ENCODE peak calls at places on chromosomes 16 and 17, in seven cellular contexts. Y is upper lobe of left lung, B is GM20000, C is hepatocyte, U is IMR-90, W is breast epithelium, N is PC-9. K is an unnamed sample.

GRCh38 chr16:27463741-27464662 is 62.0 kb downstream of the IL21R start:
- DNase-seq in Y (no peak), B (no peak), C (no peak), U (no peak), W (no peak), N (no peak), K (no peak)

GRCh38 chr16:84759061-84759460 is 59.3 kb downstream of the USP10 start:
- DNase-seq in Y (no peak), B (no peak), C (no peak), U (peak), W (no peak), N (no peak), K (no peak)

GRCh38 chr17:80918731-80919130 is 72.9 kb upstream of the CHMP6 start:
- DNase-seq in Y (peak), B (no peak), C (no peak), U (no peak), W (no peak), N (no peak), K (peak)

GRCh38 chr17:80822021-80822699 is 169.5 kb upstream of the CHMP6 start:
- DNase-seq in Y (no peak), B (no peak), C (no peak), U (no peak), W (no peak), N (no peak), K (peak)

GRCh38 chr16:56317998-56318912 is 107.1 kb downstream of the AMFR start:
- DNase-seq in Y (peak), B (peak), C (peak), U (peak), W (peak), N (peak), K (no peak)

GRCh38 chr17:17712268-17712924 is 31.1 kb downstream of the RAI1 start:
- DNase-seq in Y (no peak), B (peak), C (peak), U (peak), W (no peak), N (peak), K (no peak)

GRCh38 chr16:67936876-67937605 is 391 bp upstream of the PSMB10 start:
- DNase-seq in Y (peak), B (peak), C (no peak), U (no peak), W (peak), N (no peak), K (no peak)

GRCh38 chr16:74896389-74897370 is 88.2 kb downstream of the WDR59 start:
- DNase-seq in Y (no peak), B (no peak), C (no peak), U (peak), W (no peak), N (peak), K (no peak)

GRCh38 chr16:5442054-5442453 is 344.5 kb upstream of the EEF2KMT start:
- DNase-seq in Y (no peak), B (no peak), C (no peak), U (no peak), W (no peak), N (no peak), K (no peak)

GRCh38 chr16:28974437-28975157 is at the start of gene SPNS1:
- DNase-seq in Y (peak), B (peak), C (peak), U (peak), W (peak), N (peak), K (peak)

GRCh38 chr16:28980929-28981328 is 3.9 kb upstream of the LAT start:
- DNase-seq in Y (no peak), B (no peak), C (no peak), U (no peak), W (no peak), N (no peak), K (no peak)

GRCh38 chr16:28975158-28975603 is 603 bp downstream of the SPNS1 start:
- DNase-seq in Y (no peak), B (no peak), C (no peak), U (no peak), W (no peak), N (no peak), K (no peak)

GRCh38 chr16:28981517-28981916 is 3.3 kb upstream of the LAT start:
- DNase-seq in Y (no peak), B (peak), C (no peak), U (no peak), W (no peak), N (no peak), K (no peak)

GRCh38 chr16:28977703-28978641 is 3.4 kb downstream of the SPNS1 start:
- DNase-seq in Y (no peak), B (peak), C (peak), U (no peak), W (no peak), N (peak), K (no peak)
- TF ChIP-seq CTCF in Y (no peak), B (peak), C (peak), U (no peak), W (peak), N (peak), K (peak)

DNA sequence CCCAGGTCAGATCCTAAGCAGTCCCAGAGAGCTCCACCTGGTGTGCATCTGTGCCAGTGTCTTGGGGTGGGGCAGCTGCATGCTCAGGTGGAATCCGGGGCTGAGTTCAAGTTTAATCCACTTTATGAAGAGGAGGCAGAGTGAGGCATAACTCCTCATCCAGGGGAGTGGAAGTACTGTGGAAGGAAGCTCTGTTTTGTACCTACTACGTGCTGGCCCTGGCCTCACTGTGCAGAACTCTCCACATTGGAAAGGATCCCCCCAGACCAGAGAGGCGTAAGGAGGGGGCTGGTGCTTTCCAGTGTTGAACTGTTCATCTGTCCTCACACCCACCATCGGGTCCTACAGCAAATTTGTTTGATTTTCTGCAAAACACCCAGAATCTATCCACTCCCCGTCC is 78.0 kb downstream of the ABCC6 start:
- DNase-seq in Y (no peak), B (no peak), C (no peak), U (no peak), W (no peak), N (no peak), K (no peak)
- TF ChIP-seq CTCF in Y (no peak), B (no peak), C (no peak), U (no peak), W (no peak), N (no peak), K (peak)

GRCh38 chr17:49498037-49498615 is 3.0 kb downstream of the NGFR start:
- DNase-seq in Y (no peak), B (no peak), C (no peak), U (no peak), W (no peak), N (no peak), K (no peak)
- TF ChIP-seq CTCF in Y (no peak), B (no peak), C (no peak), U (no peak), W (no peak), N (no peak), K (peak)

DNA sequence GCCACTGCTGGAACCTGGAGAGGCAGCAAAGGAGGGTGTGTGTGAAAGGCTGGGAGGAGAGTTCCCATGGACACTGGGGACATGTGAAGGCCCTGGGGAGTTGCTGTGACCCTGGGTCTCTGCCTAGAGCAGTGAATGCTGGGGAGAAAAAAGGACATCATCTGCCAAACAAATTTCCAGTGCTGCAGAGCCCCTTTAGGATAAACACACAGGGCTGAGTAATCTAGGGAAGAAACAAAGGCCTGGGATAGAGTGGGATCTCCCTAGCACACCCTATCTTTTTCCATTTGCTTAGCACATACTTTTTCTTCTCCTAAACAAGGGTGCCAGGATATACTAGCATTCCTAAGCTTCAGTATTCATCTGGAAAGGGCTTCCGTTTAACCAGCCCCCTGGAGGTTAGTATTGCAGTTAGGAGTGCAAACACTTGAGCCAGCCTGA is 3.3 kb upstream of the HIGD1B start:
- DNase-seq in Y (no peak), B (no peak), C (no peak), U (peak), W (no peak), N (no peak), K (no peak)
- TF ChIP-seq CTCF in Y (no peak), B (no peak), C (no peak), U (peak), W (no peak), N (no peak), K (peak)

GRCh38 chr17:1220346-1220745 is 40.6 kb upstream of the ABR start:
- DNase-seq in Y (no peak), B (no peak), C (no peak), U (no peak), W (no peak), N (no peak), K (no peak)
- TF ChIP-seq CTCF in Y (no peak), B (no peak), C (no peak), U (no peak), W (no peak), N (no peak), K (no peak)

GRCh38 chr17:37609170-37610040 is at the start of gene SYNRG:
- DNase-seq in Y (peak), B (peak), C (peak), U (peak), W (peak), N (peak), K (peak)
- TF ChIP-seq CTCF in Y (peak), B (no peak), C (peak), U (peak), W (peak), N (no peak), K (peak)

GRCh38 chr16:89490386-89491237 is at the start of gene ANKRD11:
- DNase-seq in Y (peak), B (peak), C (peak), U (peak), W (peak), N (peak), K (peak)

GRCh38 chr16:89491974-89492687 is 1.8 kb upstream of the ANKRD11 start:
- DNase-seq in Y (no peak), B (no peak), C (no peak), U (no peak), W (no peak), N (no peak), K (no peak)

GRCh38 chr16:89491238-89491869 is 993 bp upstream of the ANKRD11 start:
- DNase-seq in Y (no peak), B (no peak), C (no peak), U (no peak), W (no peak), N (no peak), K (no peak)

GRCh38 chr16:89489731-89490385 is 503 bp downstream of the ANKRD11 start:
- DNase-seq in Y (no peak), B (no peak), C (no peak), U (no peak), W (no peak), N (no peak), K (no peak)

GRCh38 chr16:89489040-89489721 is 1.2 kb downstream of the ANKRD11 start:
- DNase-seq in Y (peak), B (peak), C (peak), U (peak), W (peak), N (peak), K (no peak)
- TF ChIP-seq CTCF in Y (peak), B (no peak), C (no peak), U (peak), W (peak), N (no peak), K (peak)

GRCh38 chr17:69445132-69445531 is 30.6 kb downstream of the MAP2K6 start:
- DNase-seq in Y (no peak), B (no peak), C (no peak), U (no peak), W (no peak), N (no peak), K (no peak)
- TF ChIP-seq CTCF in Y (no peak), B (no peak), C (no peak), U (no peak), W (no peak), N (no peak), K (no peak)

GRCh38 chr17:22411185-22411784 is 719.0 kb downstream of the KCNJ18 start:
- DNase-seq in Y (no peak), B (no peak), C (no peak), U (no peak), W (no peak), N (no peak), K (peak)
- TF ChIP-seq CTCF in Y (no peak), B (no peak), C (no peak), U (no peak), W (no peak), N (no peak), K (no peak)

GRCh38 chr17:70352834-70353233 is 183.5 kb downstream of the KCNJ2 start:
- DNase-seq in Y (no peak), B (no peak), C (no peak), U (no peak), W (no peak), N (no peak), K (no peak)

GRCh38 chr17:70353408-70354092 is 184.2 kb downstream of the KCNJ2 start:
- DNase-seq in Y (no peak), B (no peak), C (no peak), U (no peak), W (no peak), N (no peak), K (no peak)

GRCh38 chr17:70357196-70357595 is 187.9 kb downstream of the KCNJ2 start:
- DNase-seq in Y (no peak), B (no peak), C (no peak), U (no peak), W (no peak), N (no peak), K (no peak)

DNA sequence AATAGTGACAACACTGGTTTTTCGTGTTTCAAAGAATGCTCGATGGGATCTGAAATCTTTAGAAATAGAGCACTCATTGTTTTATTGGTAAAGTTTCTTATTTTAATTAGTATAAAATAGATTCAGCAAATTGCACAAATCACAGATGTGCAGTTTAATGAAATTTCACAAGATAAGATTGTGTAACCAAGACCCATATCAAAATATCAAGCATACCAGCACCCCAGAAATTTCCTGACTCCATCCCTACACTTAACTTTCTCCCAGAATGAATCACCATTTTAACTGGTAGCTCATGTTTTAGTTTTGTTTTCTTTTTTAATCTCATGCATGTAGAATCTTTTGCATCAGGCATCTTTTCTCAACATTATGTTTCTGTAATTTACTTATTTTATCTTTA is 185.9 kb downstream of the KCNJ2 start:
- DNase-seq in Y (no peak), B (no peak), C (no peak), U (peak), W (no peak), N (no peak), K (no peak)
- TF ChIP-seq CTCF in Y (no peak), B (no peak), C (no peak), U (no peak), W (no peak), N (no peak), K (no peak)

K was measured in chondrocyte.